ENCODE peak calls at places on chromosomes 4 and X, in nine cellular contexts. G is PC-3; F is stimulated activated CD4-positive, alpha-beta T cell treated with anti-CD3 and anti-CD28 coated beads, Interleukin-2, amount 100 ng/mL, for 48 hours; B is activated CD8-positive, alpha-beta memory T cell treated with anti-CD3 and anti-CD28 coated beads for 48 hours; T is lower lobe of right lung; C is NCI-H2081; V is activated naive CD8-positive, alpha-beta T cell treated with anti-CD3 and anti-CD28 coated beads, Interleukin-2, amount 10 ng/mL, durations not matched to agents 7 days and 5 days; X is AG08395; S is NCI-H524. E is an unnamed sample.

GRCh38 chrX:38870386-38870895 is 69.2 kb downstream of the MID1IP1 start:
- DNase-seq in G (peak), F (no peak), B (no peak), T (peak), C (no peak), V (no peak), X (no peak), S (no peak), E (no peak)

GRCh38 chrX:78375894-78376293 is 48.5 kb upstream of the CYSLTR1 start:
- DNase-seq in G (peak), F (no peak), B (no peak), T (no peak), C (no peak), V (no peak), X (no peak), S (no peak), E (peak)

GRCh38 chr4:63618883-63619573 is 790.2 kb downstream of the TECRL start:
- DNase-seq in G (no peak), F (no peak), B (no peak), T (no peak), C (no peak), V (no peak), X (no peak), S (no peak), E (no peak)

GRCh38 chr4:181637186-181638105 is 605.8 kb upstream of the TENM3 start:
- DNase-seq in G (no peak), F (no peak), B (no peak), T (no peak), C (no peak), V (no peak), X (peak), S (no peak), E (no peak)

GRCh38 chr4:155319506-155319905 is 57.3 kb downstream of the MAP9 start:
- DNase-seq in G (no peak), F (no peak), B (no peak), T (no peak), C (no peak), V (no peak), X (no peak), S (no peak), E (no peak)

GRCh38 chrX:134171661-134172587 is 65.1 kb upstream of the CCDC160 start:
- DNase-seq in G (no peak), F (peak), B (no peak), T (no peak), C (no peak), V (peak), X (no peak), S (peak), E (peak)

GRCh38 chrX:20531667-20532066 is 265.0 kb upstream of the RPS6KA3 start:
- DNase-seq in G (peak), F (no peak), B (no peak), T (no peak), C (no peak), V (no peak), X (no peak), S (no peak), E (no peak)

GRCh38 chr4:1012031-1012739 is 759 bp downstream of the FGFRL1 start:
- DNase-seq in G (peak), F (no peak), B (no peak), T (peak), C (peak), V (peak), X (no peak), S (peak), E (no peak)

GRCh38 chrX:129698150-129698549 is 40.6 kb upstream of the XPNPEP2 start:
- DNase-seq in G (peak), F (no peak), B (no peak), T (no peak), C (no peak), V (no peak), X (no peak), S (no peak), E (no peak)

GRCh38 chrX:23503835-23504539 is 163.3 kb upstream of the PRDX4 start:
- DNase-seq in G (peak), F (no peak), B (no peak), T (peak), C (peak), V (no peak), X (peak), S (peak), E (no peak)

GRCh38 chr4:43316813-43317212 is 424.3 kb downstream of the GRXCR1 start:
- DNase-seq in G (peak), F (no peak), B (no peak), T (no peak), C (no peak), V (no peak), X (no peak), S (no peak), E (no peak)

GRCh38 chrX:25432396-25432795 is 416.6 kb upstream of the ARX start:
- DNase-seq in G (no peak), F (no peak), B (no peak), T (no peak), C (no peak), V (no peak), X (no peak), S (no peak), E (no peak)

GRCh38 chr4:82851902-82852750 is 38.8 kb downstream of the SEC31A start:
- DNase-seq in G (peak), F (no peak), B (no peak), T (no peak), C (peak), V (no peak), X (no peak), S (no peak), E (peak)

GRCh38 chr4:42636591-42636990 is 20.3 kb downstream of the ATP8A1 start:
- DNase-seq in G (no peak), F (no peak), B (no peak), T (no peak), C (no peak), V (no peak), X (no peak), S (peak), E (no peak)

GRCh38 chr4:42578187-42578586 is 78.7 kb downstream of the ATP8A1 start:
- DNase-seq in G (no peak), F (no peak), B (no peak), T (no peak), C (no peak), V (no peak), X (no peak), S (no peak), E (no peak)

GRCh38 chrX:103248553-103248952 is 6.4 kb downstream of the TCEAL8 start:
- DNase-seq in G (peak), F (no peak), B (no peak), T (no peak), C (peak), V (no peak), X (peak), S (no peak), E (peak)

GRCh38 chrX:129600981-129601424 is 53.8 kb downstream of the APLN start:
- DNase-seq in G (peak), F (no peak), B (no peak), T (no peak), C (peak), V (no peak), X (peak), S (no peak), E (no peak)

GRCh38 chr4:72857787-72858186 is 211.7 kb downstream of the COX18 start:
- DNase-seq in G (no peak), F (no peak), B (no peak), T (no peak), C (no peak), V (no peak), X (no peak), S (no peak), E (no peak)

GRCh38 chr4:10958226-10958856 is 273.8 kb upstream of the CLNK start:
- DNase-seq in G (no peak), F (no peak), B (no peak), T (no peak), C (no peak), V (no peak), X (no peak), S (no peak), E (no peak)

GRCh38 chr4:187073820-187074219 is 350.2 kb upstream of the FAT1 start:
- DNase-seq in G (no peak), F (no peak), B (no peak), T (no peak), C (no peak), V (no peak), X (no peak), S (no peak), E (no peak)

GRCh38 chrX:71606536-71607216 is 11.6 kb downstream of the CXCR3 start:
- DNase-seq in G (no peak), F (no peak), B (no peak), T (no peak), C (no peak), V (peak), X (no peak), S (no peak), E (peak)

GRCh38 chr4:142348489-142349076 is 497.5 kb downstream of the INPP4B start:
- DNase-seq in G (no peak), F (no peak), B (no peak), T (no peak), C (no peak), V (no peak), X (no peak), S (no peak), E (no peak)

GRCh38 chrX:15136795-15137194 is 133.1 kb downstream of the ASB9 start:
- DNase-seq in G (no peak), F (no peak), B (no peak), T (no peak), C (no peak), V (no peak), X (no peak), S (no peak), E (no peak)

GRCh38 chr4:67366341-67366861 is 178.9 kb downstream of the CENPC start:
- DNase-seq in G (peak), F (no peak), B (no peak), T (no peak), C (no peak), V (no peak), X (no peak), S (no peak), E (no peak)

GRCh38 chrX:38061335-38061734 is 55.0 kb downstream of the SYTL5 start:
- DNase-seq in G (peak), F (no peak), B (no peak), T (no peak), C (no peak), V (no peak), X (peak), S (no peak), E (no peak)

GRCh38 chr4:67122029-67122428 is 423.3 kb downstream of the CENPC start:
- DNase-seq in G (peak), F (no peak), B (no peak), T (no peak), C (peak), V (no peak), X (no peak), S (no peak), E (peak)

GRCh38 chr4:1547131-1547862 is 136.8 kb downstream of the FAM53A start:
- DNase-seq in G (no peak), F (no peak), B (no peak), T (no peak), C (no peak), V (no peak), X (no peak), S (no peak), E (no peak)

GRCh38 chr4:1244978-1245471 is 3.9 kb downstream of the CTBP1 start:
- DNase-seq in G (no peak), F (no peak), B (no peak), T (no peak), C (no peak), V (peak), X (no peak), S (no peak), E (no peak)